ENCODE peak calls at places on chromosome 11, in six cellular contexts. Y, A, R, W, D and E are unnamed samples.

GRCh38 chr11:48078661-48079060 is 98.3 kb downstream of the PTPRJ start:
- DNase-seq in D (no peak), W (no peak), Y (no peak), R (no peak), A (no peak), E (no peak)

GRCh38 chr11:116311141-116311540 is 461.6 kb downstream of the BUD13 start:
- DNase-seq in Y (no peak), R (no peak), A (no peak), D (no peak), W (no peak), E (no peak)

GRCh38 chr11:72814831-72815618 is 814 bp downstream of the ATG16L2 start:
- DNase-seq in W (no peak), R (no peak), D (no peak), A (no peak), Y (peak; percentile 87), E (no peak)

GRCh38 chr11:33936745-33937612 is 45.1 kb upstream of the LMO2 start:
- DNase-seq in D (peak; percentile 83), R (no peak), Y (peak; percentile 99), A (no peak), W (no peak), E (no peak)

GRCh38 chr11:78499971-78500370 is 74.7 kb downstream of the NARS2 start:
- DNase-seq in D (no peak), R (no peak), A (no peak), W (no peak), Y (peak; percentile 5), E (no peak)

GRCh38 chr11:16356751-16357365 is 512 bp upstream of the SOX6 start:
- DNase-seq in W (no peak), Y (no peak), D (no peak), R (no peak), A (no peak), E (no peak)

GRCh38 chr11:44977493-44977984 is 26.9 kb upstream of the TP53I11 start:
- DNase-seq in R (peak; percentile 55), A (no peak), D (no peak), Y (peak; percentile 54), W (no peak), E (no peak)

GRCh38 chr11:130476922-130477491 is 28.6 kb downstream of the ADAMTS15 start:
- DNase-seq in R (no peak), Y (no peak), W (no peak), D (no peak), A (no peak), E (no peak)

GRCh38 chr11:107916671-107917241 is 11.5 kb upstream of the RAB39A start:
- DNase-seq in W (no peak), D (no peak), R (peak; percentile 32), A (no peak), Y (no peak), E (no peak)

GRCh38 chr11:28983780-28984179 is 875.6 kb downstream of the METTL15 start:
- DNase-seq in R (no peak), A (no peak), Y (no peak), D (no peak), W (no peak), E (no peak)

GRCh38 chr11:102191832-102192231 is 81.6 kb downstream of the YAP1 start:
- DNase-seq in D (no peak), R (no peak), A (no peak), W (no peak), Y (no peak), E (no peak)

GRCh38 chr11:75272821-75273301 is 32.3 kb downstream of the TPBGL start:
- DNase-seq in R (no peak), W (no peak), A (no peak), D (peak; percentile 52), Y (no peak), E (no peak)

GRCh38 chr11:91967018-91967715 is 257.5 kb upstream of the FAT3 start:
- DNase-seq in W (no peak), D (no peak), A (no peak), Y (no peak), R (no peak), E (no peak)
- TF ChIP-seq POLR2AphosphoS5 in W (no peak), D (no peak), A (no peak), Y (no peak), R (no peak), E (no peak)

GRCh38 chr11:113435190-113435968 is 39.8 kb downstream of the DRD2 start:
- DNase-seq in D (no peak), W (no peak), Y (no peak), R (no peak), A (no peak), E (no peak)
- TF ChIP-seq POLR2AphosphoS5 in D (no peak), W (no peak), Y (no peak), R (no peak), A (no peak), E (no peak)

GRCh38 chr11:1460396-1460795 is 26.2 kb downstream of the MOB2 start:
- DNase-seq in R (peak; percentile 48), W (no peak), Y (no peak), A (no peak), D (peak; percentile 95), E (no peak)
- TF ChIP-seq POLR2AphosphoS5 in R (peak; percentile 23), W (no peak), Y (no peak), A (no peak), D (peak; percentile 76), E (no peak)

GRCh38 chr11:61838501-61838900 is 10.4 kb downstream of the FADS2 start:
- DNase-seq in R (no peak), W (no peak), D (no peak), Y (no peak), A (no peak), E (no peak)
- TF ChIP-seq POLR2AphosphoS5 in R (no peak), W (no peak), D (no peak), Y (no peak), A (no peak), E (no peak)

GRCh38 chr11:114170226-114170625 is 110.7 kb downstream of the ZBTB16 start:
- DNase-seq in R (no peak), W (no peak), A (no peak), Y (no peak), D (no peak), E (no peak)
- TF ChIP-seq POLR2AphosphoS5 in R (no peak), W (no peak), A (no peak), Y (no peak), D (no peak), E (no peak)

DNA sequence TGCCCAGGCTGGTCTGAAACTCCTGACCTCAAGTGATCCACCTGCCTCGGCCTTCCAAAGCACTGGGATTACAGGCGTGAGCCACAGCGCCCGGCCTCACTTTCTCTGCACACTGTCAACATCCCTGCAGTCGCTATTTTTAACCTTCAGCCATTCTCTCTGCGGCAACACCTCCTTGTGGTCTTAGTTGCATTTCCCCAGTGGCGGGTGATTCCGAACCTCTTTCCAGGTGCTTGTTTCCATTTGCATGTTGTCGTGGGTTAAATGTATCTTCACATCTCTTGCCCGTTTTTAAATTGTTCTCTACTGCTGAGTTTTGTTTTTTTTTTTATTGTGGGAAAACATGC is 2.2 kb upstream of the SCT start:
- DNase-seq in R (no peak), D (peak; percentile 69), Y (no peak), A (no peak), W (no peak), E (no peak)
- TF ChIP-seq POLR2AphosphoS5 in R (no peak), D (peak; percentile 18), Y (no peak), A (no peak), W (no peak), E (no peak)

GRCh38 chr11:12496181-12497025 is 119.0 kb downstream of the PARVA start:
- DNase-seq in W (no peak), A (no peak), D (no peak), Y (no peak), R (no peak), E (no peak)
- TF ChIP-seq POLR2AphosphoS5 in W (no peak), A (no peak), D (no peak), Y (no peak), R (no peak), E (no peak)

DNA sequence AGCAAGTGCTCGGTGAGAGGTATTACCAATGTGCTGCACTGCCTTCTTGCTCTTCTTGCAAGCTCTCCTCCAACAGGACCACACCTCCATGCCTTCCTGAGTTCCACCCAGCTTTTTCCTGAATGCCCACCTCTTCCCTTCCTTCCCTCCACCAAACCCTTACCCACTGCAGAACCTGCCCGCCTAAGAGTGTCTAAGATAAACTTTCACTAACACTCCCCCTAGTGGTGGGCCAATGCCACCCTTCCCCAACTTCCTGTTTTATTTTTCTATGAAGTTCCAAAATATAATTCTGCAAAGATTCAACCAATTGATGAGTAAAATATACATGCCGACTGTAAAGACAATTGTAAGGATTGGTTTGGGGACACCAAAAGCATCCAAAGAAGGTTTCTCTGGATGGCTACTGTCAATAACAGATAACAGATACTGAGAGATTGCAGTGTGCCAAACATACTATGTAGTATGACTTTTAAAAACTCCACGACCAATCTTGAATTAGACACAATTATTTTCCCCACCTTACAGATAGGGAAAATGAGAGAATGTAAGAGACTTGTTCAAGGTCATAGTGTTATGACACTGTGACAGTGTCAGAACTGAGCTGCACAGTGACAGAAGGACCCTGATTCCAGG is 38.6 kb upstream of the BMAL1 start:
- DNase-seq in Y (peak; percentile 38), D (no peak), W (no peak), R (peak; percentile 54), A (no peak), E (peak; percentile 8)
- TF ChIP-seq POLR2AphosphoS5 in Y (no peak), D (no peak), W (no peak), R (no peak), A (no peak), E (no peak)